ENCODE peak calls at places on chromosome 5, in eight cellular contexts. One of them, this sample, is unnamed.

GRCh38 chr5:140327589-140327988 is 18.8 kb downstream of the HBEGF start:
- DNase-seq in Daoy: peak
- DNase-seq in head of caudate nucleus: no peak
- DNase-seq in nucleus accumbens: no peak
- DNase-seq in lung: no peak
- DNase-seq in small intestine: no peak
- DNase-seq in AG09319: no peak
- DNase-seq in stimulated activated CD4-positive, alpha-beta T cell treated with anti-CD3 and anti-CD28 coated beads, Interleukin-4, amount 100 ng/mL, for 1 hour: no peak
- DNase-seq in this sample: no peak

GRCh38 chr5:152349683-152350526 is 55.2 kb downstream of the NMUR2 start:
- DNase-seq in Daoy: peak
- DNase-seq in stimulated activated CD4-positive, alpha-beta T cell treated with anti-CD3 and anti-CD28 coated beads, Interleukin-4, amount 100 ng/mL, for 1 hour: peak
- DNase-seq in small intestine: peak
- DNase-seq in AG09319: no peak
- DNase-seq in lung: peak
- DNase-seq in head of caudate nucleus: peak
- DNase-seq in nucleus accumbens: peak
- DNase-seq in this sample: no peak

GRCh38 chr5:180599981-180600553 is 8.8 kb upstream of the SCGB3A1 start:
- DNase-seq in head of caudate nucleus: peak
- DNase-seq in Daoy: no peak
- DNase-seq in nucleus accumbens: no peak
- DNase-seq in stimulated activated CD4-positive, alpha-beta T cell treated with anti-CD3 and anti-CD28 coated beads, Interleukin-4, amount 100 ng/mL, for 1 hour: no peak
- DNase-seq in small intestine: no peak
- DNase-seq in lung: no peak
- DNase-seq in AG09319: no peak
- DNase-seq in this sample: no peak

GRCh38 chr5:95984287-95984938 is 22.8 kb upstream of the ELL2 start:
- DNase-seq in nucleus accumbens: no peak
- DNase-seq in lung: no peak
- DNase-seq in head of caudate nucleus: no peak
- DNase-seq in Daoy: peak
- DNase-seq in stimulated activated CD4-positive, alpha-beta T cell treated with anti-CD3 and anti-CD28 coated beads, Interleukin-4, amount 100 ng/mL, for 1 hour: no peak
- DNase-seq in small intestine: no peak
- DNase-seq in AG09319: no peak
- DNase-seq in this sample: no peak

GRCh38 chr5:38417658-38418017 is 138.8 kb downstream of the LIFR start:
- DNase-seq in stimulated activated CD4-positive, alpha-beta T cell treated with anti-CD3 and anti-CD28 coated beads, Interleukin-4, amount 100 ng/mL, for 1 hour: no peak
- DNase-seq in AG09319: no peak
- DNase-seq in head of caudate nucleus: no peak
- DNase-seq in lung: no peak
- DNase-seq in small intestine: no peak
- DNase-seq in nucleus accumbens: no peak
- DNase-seq in Daoy: no peak
- DNase-seq in this sample: no peak

GRCh38 chr5:154465169-154465568 is 12.9 kb downstream of the HAND1 start:
- DNase-seq in Daoy: no peak
- DNase-seq in nucleus accumbens: no peak
- DNase-seq in small intestine: peak
- DNase-seq in AG09319: no peak
- DNase-seq in head of caudate nucleus: no peak
- DNase-seq in stimulated activated CD4-positive, alpha-beta T cell treated with anti-CD3 and anti-CD28 coated beads, Interleukin-4, amount 100 ng/mL, for 1 hour: no peak
- DNase-seq in lung: no peak
- DNase-seq in this sample: no peak

GRCh38 chr5:142246263-142246662 is 78.6 kb downstream of the SPRY4 start:
- DNase-seq in Daoy: peak
- DNase-seq in nucleus accumbens: no peak
- DNase-seq in small intestine: no peak
- DNase-seq in head of caudate nucleus: no peak
- DNase-seq in AG09319: peak
- DNase-seq in lung: no peak
- DNase-seq in stimulated activated CD4-positive, alpha-beta T cell treated with anti-CD3 and anti-CD28 coated beads, Interleukin-4, amount 100 ng/mL, for 1 hour: no peak
- DNase-seq in this sample: no peak

GRCh38 chr5:82593481-82593880 is 315.3 kb upstream of the RPS23 start:
- DNase-seq in small intestine: no peak
- DNase-seq in lung: no peak
- DNase-seq in AG09319: no peak
- DNase-seq in nucleus accumbens: no peak
- DNase-seq in Daoy: no peak
- DNase-seq in stimulated activated CD4-positive, alpha-beta T cell treated with anti-CD3 and anti-CD28 coated beads, Interleukin-4, amount 100 ng/mL, for 1 hour: no peak
- DNase-seq in head of caudate nucleus: no peak
- DNase-seq in this sample: no peak

GRCh38 chr5:174925586-174925985 is 201.2 kb downstream of the MSX2 start:
- DNase-seq in small intestine: no peak
- DNase-seq in lung: no peak
- DNase-seq in nucleus accumbens: no peak
- DNase-seq in AG09319: no peak
- DNase-seq in stimulated activated CD4-positive, alpha-beta T cell treated with anti-CD3 and anti-CD28 coated beads, Interleukin-4, amount 100 ng/mL, for 1 hour: no peak
- DNase-seq in head of caudate nucleus: no peak
- DNase-seq in Daoy: no peak
- DNase-seq in this sample: no peak

GRCh38 chr5:30650311-30650710 is 543.2 kb upstream of the CDH6 start:
- DNase-seq in AG09319: no peak
- DNase-seq in small intestine: no peak
- DNase-seq in head of caudate nucleus: no peak
- DNase-seq in stimulated activated CD4-positive, alpha-beta T cell treated with anti-CD3 and anti-CD28 coated beads, Interleukin-4, amount 100 ng/mL, for 1 hour: no peak
- DNase-seq in lung: no peak
- DNase-seq in Daoy: no peak
- DNase-seq in nucleus accumbens: no peak
- DNase-seq in this sample: no peak

GRCh38 chr5:167307042-167307441 is 984.4 kb upstream of the WWC1 start:
- DNase-seq in stimulated activated CD4-positive, alpha-beta T cell treated with anti-CD3 and anti-CD28 coated beads, Interleukin-4, amount 100 ng/mL, for 1 hour: no peak
- DNase-seq in AG09319: no peak
- DNase-seq in small intestine: no peak
- DNase-seq in lung: no peak
- DNase-seq in Daoy: no peak
- DNase-seq in head of caudate nucleus: no peak
- DNase-seq in nucleus accumbens: no peak
- DNase-seq in this sample: no peak

GRCh38 chr5:85049020-85049419 is 664.3 kb upstream of the EDIL3 start:
- DNase-seq in head of caudate nucleus: no peak
- DNase-seq in small intestine: peak
- DNase-seq in Daoy: peak
- DNase-seq in AG09319: no peak
- DNase-seq in nucleus accumbens: no peak
- DNase-seq in stimulated activated CD4-positive, alpha-beta T cell treated with anti-CD3 and anti-CD28 coated beads, Interleukin-4, amount 100 ng/mL, for 1 hour: no peak
- DNase-seq in lung: no peak
- DNase-seq in this sample: no peak

GRCh38 chr5:150599917-150600511 is 40.4 kb upstream of the SYNPO start:
- DNase-seq in lung: peak
- DNase-seq in stimulated activated CD4-positive, alpha-beta T cell treated with anti-CD3 and anti-CD28 coated beads, Interleukin-4, amount 100 ng/mL, for 1 hour: no peak
- DNase-seq in AG09319: no peak
- DNase-seq in small intestine: no peak
- DNase-seq in nucleus accumbens: peak
- DNase-seq in Daoy: peak
- DNase-seq in head of caudate nucleus: peak
- DNase-seq in this sample: no peak

GRCh38 chr5:87770601-87771121 is 357.9 kb upstream of the CCNH start:
- DNase-seq in small intestine: no peak
- DNase-seq in Daoy: no peak
- DNase-seq in lung: no peak
- DNase-seq in head of caudate nucleus: peak
- DNase-seq in stimulated activated CD4-positive, alpha-beta T cell treated with anti-CD3 and anti-CD28 coated beads, Interleukin-4, amount 100 ng/mL, for 1 hour: no peak
- DNase-seq in nucleus accumbens: peak
- DNase-seq in AG09319: no peak
- DNase-seq in this sample: no peak

This sample was measured in B cell.